ENCODE peak calls at places on chromosome 17, in four cellular contexts. K is M059J, T is lower leg skin, M is H54. Q is an unnamed sample.

GRCh38 chr17:82365586-82366295 is 5.8 kb upstream of the UTS2R start:
- DNase-seq in K (no peak), T (no peak), M (no peak), Q (no peak)

GRCh38 chr17:82437325-82437668 is 13.3 kb downstream of the CYBC1 start:
- DNase-seq in K (no peak), T (no peak), M (no peak), Q (no peak)

GRCh38 chr17:142102-142661 is 4.8 kb downstream of the SCGB1C2 start:
- DNase-seq in K (peak), T (peak), M (peak), Q (peak)

GRCh38 chr17:27494192-27495091 is 38.2 kb downstream of the KSR1 start:
- DNase-seq in K (peak), T (peak), M (no peak), Q (no peak)

GRCh38 chr17:28725166-28725659 is 820 bp downstream of the TLCD1 start:
- DNase-seq in K (peak), T (no peak), M (no peak), Q (peak)

GRCh38 chr17:49916854-49917515 is 52.0 kb upstream of the DLX4 start:
- DNase-seq in K (no peak), T (no peak), M (no peak), Q (no peak)

GRCh38 chr17:79242393-79242792 is 167.8 kb downstream of the ENGASE start:
- DNase-seq in K (no peak), T (no peak), M (no peak), Q (no peak)

GRCh38 chr17:60535382-60536279 is 9.6 kb upstream of the APPBP2 start:
- DNase-seq in K (peak), T (no peak), M (no peak), Q (no peak)

GRCh38 chr17:75240394-75241142 is 20.8 kb downstream of the GGA3 start:
- DNase-seq in K (no peak), T (no peak), M (peak), Q (peak)